ENCODE peak calls at places on chromosome 2, in five cellular contexts. P is RPMI8226, K is endothelial cell, G is breast epithelium, Z is iPS-NIHi11. J is an unnamed sample.

GRCh38 chr2:9327873-9328352 is 95.4 kb downstream of the ITGB1BP1 start:
- DNase-seq in P (no peak), K (no peak), G (no peak), Z (no peak), J (no peak)

GRCh38 chr2:101473581-101473910 is 1.4 kb downstream of the RFX8 start:
- DNase-seq in P (no peak), K (no peak), G (no peak), Z (no peak), J (no peak)

GRCh38 chr2:156918410-156918809 is 339.1 kb upstream of the GALNT5 start:
- DNase-seq in P (no peak), K (no peak), G (no peak), Z (peak), J (no peak)

GRCh38 chr2:121415727-121416126 is 115.0 kb upstream of the RNU4ATAC start:
- DNase-seq in P (no peak), K (no peak), G (no peak), Z (no peak), J (no peak)

GRCh38 chr2:240579771-240580614 is 6.5 kb upstream of the CAPN10 start:
- DNase-seq in P (peak), K (no peak), G (peak), Z (no peak), J (peak)

GRCh38 chr2:132589060-132589765 is 80.8 kb downstream of the LYPD1 start:
- DNase-seq in P (no peak), K (no peak), G (no peak), Z (no peak), J (no peak)

GRCh38 chr2:100214265-100214961 is 72.0 kb upstream of the AFF3 start:
- DNase-seq in P (no peak), K (no peak), G (no peak), Z (no peak), J (no peak)

GRCh38 chr2:211132586-211132985 is 576.2 kb downstream of the CPS1 start:
- DNase-seq in P (no peak), K (no peak), G (no peak), Z (no peak), J (no peak)

GRCh38 chr2:55062754-55063153 is 12.5 kb upstream of the RTN4 start:
- DNase-seq in P (no peak), K (no peak), G (no peak), Z (no peak), J (no peak)

GRCh38 chr2:86622878-86623548 is 652 bp downstream of the RNF103 start:
- DNase-seq in P (peak), K (peak), G (no peak), Z (peak), J (peak)

GRCh38 chr2:13010283-13010682 is 293.5 kb downstream of the TRIB2 start:
- DNase-seq in P (no peak), K (no peak), G (no peak), Z (no peak), J (no peak)

GRCh38 chr2:105919826-105920225 is 175.1 kb downstream of the NCK2 start:
- DNase-seq in P (peak), K (peak), G (no peak), Z (peak), J (no peak)